ENCODE peak calls at places on chromosomes 5 and 9, in nine cellular contexts. R is progenitor cell of endocrine pancreas; H is HFF-Myc; L is RWPE1; X is foreskin keratinocyte; Z is CD8-positive, alpha-beta T cell; B is AG09319; J is prostate gland; U is psoas muscle. D is an unnamed sample.

GRCh38 chr9:91758491-91758981 is 191.5 kb downstream of the ROR2 start:
- DNase-seq in R (peak), H (peak), L (peak), X (no peak), Z (no peak), B (no peak), J (peak), U (no peak), D (no peak)

GRCh38 chr5:133340002-133340755 is 272.2 kb downstream of the FSTL4 start:
- DNase-seq in R (no peak), H (no peak), L (no peak), X (no peak), Z (no peak), B (no peak), J (no peak), U (no peak), D (no peak)

GRCh38 chr9:72579880-72580570 is 58.6 kb downstream of the TMC1 start:
- DNase-seq in R (no peak), H (no peak), L (no peak), X (peak), Z (no peak), B (no peak), J (no peak), U (no peak), D (no peak)

GRCh38 chr5:123157797-123158528 is 68.9 kb downstream of the PRDM6 start:
- DNase-seq in R (no peak), H (peak), L (peak), X (peak), Z (no peak), B (peak), J (no peak), U (no peak), D (no peak)

GRCh38 chr9:135098400-135099105 is 11.1 kb downstream of the OLFM1 start:
- DNase-seq in R (peak), H (no peak), L (peak), X (no peak), Z (no peak), B (no peak), J (no peak), U (no peak), D (peak)

GRCh38 chr9:116669296-116669695 is 17.8 kb upstream of the TRIM32 start:
- DNase-seq in R (no peak), H (no peak), L (no peak), X (peak), Z (no peak), B (no peak), J (no peak), U (no peak), D (no peak)

GRCh38 chr9:122138560-122139268 is 20.9 kb downstream of the NDUFA8 start:
- DNase-seq in R (no peak), H (no peak), L (no peak), X (peak), Z (no peak), B (no peak), J (no peak), U (no peak), D (no peak)

GRCh38 chr5:147576646-147577535 is 67.0 kb upstream of the DPYSL3 start:
- DNase-seq in R (peak), H (no peak), L (peak), X (peak), Z (peak), B (no peak), J (peak), U (peak), D (no peak)

GRCh38 chr5:141503699-141504098 is 14.8 kb downstream of the PCDHGC5 start:
- DNase-seq in R (no peak), H (no peak), L (no peak), X (no peak), Z (no peak), B (no peak), J (no peak), U (no peak), D (no peak)

GRCh38 chr5:158718738-158719505 is 380.8 kb downstream of the EBF1 start:
- DNase-seq in R (no peak), H (no peak), L (no peak), X (no peak), Z (no peak), B (peak), J (no peak), U (no peak), D (no peak)

GRCh38 chr9:137721479-137721878 is 102.7 kb downstream of the EHMT1 start:
- DNase-seq in R (no peak), H (no peak), L (no peak), X (no peak), Z (no peak), B (no peak), J (no peak), U (no peak), D (no peak)

GRCh38 chr9:130039504-130040147 is 3.4 kb downstream of the FNBP1 start:
- DNase-seq in R (no peak), H (no peak), L (no peak), X (no peak), Z (no peak), B (no peak), J (no peak), U (no peak), D (no peak)

GRCh38 chr5:98839469-98840383 is 66.3 kb downstream of the RGMB start:
- DNase-seq in R (no peak), H (no peak), L (no peak), X (no peak), Z (no peak), B (no peak), J (no peak), U (no peak), D (no peak)

GRCh38 chr5:149229298-149229937 is 42.2 kb upstream of the AFAP1L1 start:
- DNase-seq in R (no peak), H (no peak), L (no peak), X (no peak), Z (no peak), B (no peak), J (no peak), U (no peak), D (no peak)

GRCh38 chr5:169384661-169385060 is 83.7 kb upstream of the SLIT3 start:
- DNase-seq in R (no peak), H (no peak), L (no peak), X (no peak), Z (no peak), B (no peak), J (no peak), U (no peak), D (no peak)

GRCh38 chr9:136764301-136764891 is at the start of gene LCN15:
- DNase-seq in R (no peak), H (no peak), L (no peak), X (no peak), Z (no peak), B (no peak), J (no peak), U (peak), D (no peak)

GRCh38 chr5:176664886-176665285 is 17.6 kb downstream of the TSPAN17 start:
- DNase-seq in R (no peak), H (no peak), L (no peak), X (no peak), Z (no peak), B (no peak), J (no peak), U (peak), D (no peak)

GRCh38 chr9:129483467-129484324 is 137.2 kb downstream of the C9orf50 start:
- DNase-seq in R (no peak), H (no peak), L (peak), X (peak), Z (peak), B (peak), J (peak), U (peak), D (no peak)

GRCh38 chr5:65076251-65076869 is 307.6 kb downstream of the CWC27 start:
- DNase-seq in R (no peak), H (peak), L (peak), X (peak), Z (peak), B (peak), J (no peak), U (no peak), D (peak)

GRCh38 chr9:137063311-137064026 is 6.9 kb downstream of the SAPCD2 start:
- DNase-seq in R (no peak), H (no peak), L (no peak), X (no peak), Z (no peak), B (no peak), J (no peak), U (no peak), D (no peak)

GRCh38 chr9:128550226-128550625 is 2.2 kb upstream of the SPTAN1 start:
- DNase-seq in R (no peak), H (no peak), L (no peak), X (no peak), Z (no peak), B (no peak), J (no peak), U (no peak), D (no peak)

GRCh38 chr5:148469446-148470062 is 85.8 kb downstream of the FBXO38 start:
- DNase-seq in R (no peak), H (peak), L (no peak), X (no peak), Z (no peak), B (peak), J (peak), U (no peak), D (peak)

GRCh38 chr5:57032151-57032551 is 80.2 kb upstream of the MIER3 start:
- DNase-seq in R (no peak), H (no peak), L (peak), X (peak), Z (no peak), B (no peak), J (no peak), U (no peak), D (no peak)

GRCh38 chr9:14768561-14769234 is 46.2 kb upstream of the CER1 start:
- DNase-seq in R (peak), H (peak), L (peak), X (peak), Z (no peak), B (peak), J (peak), U (no peak), D (peak)

GRCh38 chr5:160083012-160083436 is 36.2 kb downstream of the PWWP2A start:
- DNase-seq in R (no peak), H (peak), L (peak), X (peak), Z (no peak), B (no peak), J (no peak), U (no peak), D (no peak)

GRCh38 chr5:5335708-5336211 is 86.7 kb upstream of the ICE1 start:
- DNase-seq in R (no peak), H (peak), L (peak), X (peak), Z (no peak), B (no peak), J (no peak), U (no peak), D (no peak)

GRCh38 chr9:33737811-33738606 is 57.4 kb upstream of the PRSS3 start:
- DNase-seq in R (no peak), H (peak), L (peak), X (peak), Z (no peak), B (peak), J (peak), U (no peak), D (no peak)

GRCh38 chr9:33740075-33740474 is 55.3 kb upstream of the PRSS3 start:
- DNase-seq in R (no peak), H (no peak), L (no peak), X (no peak), Z (no peak), B (no peak), J (no peak), U (no peak), D (no peak)

GRCh38 chr9:33742051-33742450 is 53.3 kb upstream of the PRSS3 start:
- DNase-seq in R (no peak), H (no peak), L (no peak), X (no peak), Z (no peak), B (no peak), J (no peak), U (no peak), D (no peak)

GRCh38 chr9:33739407-33739806 is 56.0 kb upstream of the PRSS3 start:
- DNase-seq in R (no peak), H (no peak), L (no peak), X (no peak), Z (no peak), B (no peak), J (no peak), U (no peak), D (no peak)

DNA sequence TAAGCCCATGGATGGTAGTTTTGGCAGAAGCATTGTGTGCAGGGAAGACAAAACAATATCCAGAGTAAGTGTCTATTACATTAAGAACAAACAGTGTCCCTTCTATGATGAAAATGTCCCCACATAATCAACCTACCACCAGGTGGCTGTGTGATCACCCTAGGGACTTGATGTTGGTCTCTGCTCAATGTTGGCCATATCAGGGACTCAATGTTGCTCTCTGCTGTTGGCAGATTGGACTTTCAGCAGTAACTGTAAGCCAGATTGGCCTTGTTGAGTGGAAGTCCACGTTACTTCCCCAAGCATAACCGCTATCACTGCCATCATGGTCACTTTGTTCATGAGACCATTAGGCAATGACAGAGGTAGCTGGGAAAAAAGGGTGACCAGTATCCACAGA is 52.8 kb upstream of the PRSS3 start:
- DNase-seq in R (no peak), H (no peak), L (no peak), X (no peak), Z (no peak), B (no peak), J (no peak), U (no peak), D (no peak)
- TF ChIP-seq CTCF in R (peak), H (no peak), L (no peak), X (peak), Z (no peak), B (no peak), J (no peak), U (no peak), D (no peak)

DNA sequence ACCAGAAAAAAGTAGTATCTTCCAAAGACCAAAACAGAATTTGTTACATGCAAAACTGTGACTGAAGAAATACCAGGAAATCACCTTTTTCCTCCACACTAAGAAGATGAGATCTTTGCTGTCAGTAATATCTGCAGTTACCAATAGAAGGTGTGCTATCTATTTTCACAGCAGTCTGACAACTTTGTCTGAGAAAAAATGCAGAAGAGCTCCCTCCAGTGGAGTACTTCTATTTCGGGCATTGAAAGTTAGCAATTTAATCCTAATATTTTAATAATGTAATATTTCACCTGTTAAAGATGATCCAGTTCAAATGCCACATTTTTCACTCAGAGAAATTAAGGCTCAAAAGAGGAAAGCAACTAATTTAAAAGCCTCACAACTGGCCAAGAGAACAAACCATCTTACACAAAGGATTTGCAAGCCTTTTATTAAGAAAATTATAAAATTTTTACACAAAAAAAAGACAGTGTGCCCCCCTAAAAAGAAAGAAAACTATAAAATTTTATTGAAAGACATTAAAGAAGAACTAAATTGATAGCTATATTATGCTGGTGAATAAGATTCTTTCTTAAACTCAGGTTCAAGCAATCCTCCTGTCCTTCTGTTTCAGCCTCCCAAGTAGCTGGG is 50.6 kb downstream of the DEPDC1B start:
- DNase-seq in R (no peak), H (peak), L (peak), X (peak), Z (no peak), B (no peak), J (no peak), U (no peak), D (peak)
- TF ChIP-seq CTCF in R (peak), H (peak), L (peak), X (peak), Z (no peak), B (peak), J (peak), U (peak), D (peak)

DNA sequence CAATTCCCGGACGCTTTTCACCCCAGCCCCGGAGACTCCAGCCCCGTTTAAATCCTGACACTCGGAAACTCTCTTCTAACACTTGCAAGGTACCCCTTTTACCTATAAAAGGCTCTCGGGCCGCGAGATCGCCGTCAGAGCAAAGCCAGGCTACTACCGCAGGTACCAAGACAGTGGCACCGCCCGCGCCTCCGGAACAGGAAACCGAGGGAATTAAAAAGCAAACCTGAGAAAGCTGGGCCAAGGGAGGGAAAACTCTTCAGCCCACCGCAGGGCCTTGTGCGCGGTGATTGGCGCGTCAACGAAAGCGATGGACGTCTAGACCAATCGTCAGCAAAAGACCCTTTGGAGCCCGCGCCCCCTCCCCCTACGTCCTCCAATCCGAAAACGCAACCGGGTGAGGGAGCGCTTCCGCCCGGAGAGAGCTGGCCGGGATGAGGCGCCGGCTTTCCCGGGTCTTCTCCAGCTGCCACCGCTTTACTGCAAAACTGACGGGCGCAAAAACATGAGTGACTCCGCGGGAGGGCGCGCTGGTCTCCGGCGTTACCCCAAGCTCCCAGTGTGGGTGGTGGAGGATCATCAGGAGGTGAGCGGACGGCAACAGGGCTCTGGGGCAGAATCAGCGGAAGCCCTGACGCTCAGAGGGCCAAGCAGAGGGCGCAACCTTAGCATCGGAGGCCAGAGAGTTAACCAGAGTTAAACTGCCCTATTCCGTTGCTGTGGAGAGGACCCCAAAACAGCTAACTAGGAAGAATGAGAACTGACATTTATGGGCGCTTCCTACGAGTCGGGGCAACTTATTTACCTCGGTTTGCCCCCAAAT is at the start of the genes C5orf22 and DROSHA:
- DNase-seq in R (peak), H (peak), L (peak), X (peak), Z (peak), B (peak), J (peak), U (peak), D (peak)
- TF ChIP-seq CTCF in R (peak), H (no peak), L (no peak), X (peak), Z (no peak), B (no peak), J (no peak), U (no peak), D (peak)

GRCh38 chr9:10000669-10001068 is 612.1 kb downstream of the PTPRD start:
- DNase-seq in R (no peak), H (no peak), L (no peak), X (no peak), Z (no peak), B (no peak), J (no peak), U (no peak), D (no peak)

GRCh38 chr9:9997585-9997984 is 615.2 kb downstream of the PTPRD start:
- DNase-seq in R (no peak), H (no peak), L (no peak), X (no peak), Z (no peak), B (no peak), J (no peak), U (no peak), D (no peak)

GRCh38 chr9:10003047-10003446 is 609.8 kb downstream of the PTPRD start:
- DNase-seq in R (no peak), H (no peak), L (no peak), X (no peak), Z (no peak), B (no peak), J (no peak), U (no peak), D (no peak)

GRCh38 chr9:9996259-9996658 is 616.5 kb downstream of the PTPRD start:
- DNase-seq in R (no peak), H (no peak), L (no peak), X (no peak), Z (no peak), B (no peak), J (no peak), U (no peak), D (no peak)

GRCh38 chr9:9998491-9999287 is 614.1 kb downstream of the PTPRD start:
- DNase-seq in R (no peak), H (no peak), L (peak), X (peak), Z (no peak), B (no peak), J (no peak), U (no peak), D (no peak)
- TF ChIP-seq CTCF in R (peak), H (no peak), L (no peak), X (peak), Z (no peak), B (no peak), J (no peak), U (no peak), D (peak)

GRCh38 chr5:76144892-76145291 is 61.7 kb downstream of the SV2C start:
- DNase-seq in R (no peak), H (no peak), L (no peak), X (no peak), Z (no peak), B (no peak), J (no peak), U (no peak), D (no peak)

GRCh38 chr5:76143884-76144283 is 60.7 kb downstream of the SV2C start:
- DNase-seq in R (no peak), H (no peak), L (no peak), X (no peak), Z (no peak), B (no peak), J (no peak), U (no peak), D (no peak)

DNA sequence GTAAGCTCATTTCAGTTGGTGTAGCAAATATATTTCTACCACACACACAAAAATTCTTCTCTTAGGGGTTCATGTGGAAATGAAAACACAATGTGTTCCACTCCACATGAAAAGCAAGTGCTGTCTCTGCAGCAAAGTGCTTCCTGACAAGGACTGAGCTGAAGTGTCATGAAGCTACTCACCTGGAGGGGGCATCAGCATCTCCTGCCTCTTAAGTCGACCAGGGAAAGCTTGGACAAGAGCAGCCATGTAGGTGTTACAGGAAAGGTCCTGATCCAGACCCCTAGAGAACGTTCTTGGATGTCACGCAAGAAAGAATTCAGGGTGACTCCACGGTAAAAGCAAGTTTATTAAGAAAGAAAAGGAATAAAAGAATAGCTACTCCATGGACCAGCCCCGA is 62.8 kb downstream of the SV2C start:
- DNase-seq in R (no peak), H (no peak), L (no peak), X (no peak), Z (no peak), B (no peak), J (no peak), U (no peak), D (no peak)
- TF ChIP-seq CTCF in R (peak), H (peak), L (no peak), X (peak), Z (no peak), B (no peak), J (no peak), U (no peak), D (peak)

D was measured in LNCaP clone FGC.